ENCODE peak calls at places on chromosomes 13 and 19, in six cellular contexts. R is stomach, C is breast epithelium, X is transverse colon, W is SK-N-SH, Y is upper lobe of left lung. U is an unnamed sample.
A peak's percentile ranks its signal among the peaks of the same experiment; 100 is the strongest.

GRCh38 chr13:19117913-19118739 is 63.5 kb downstream of the TUBA3C start:
- DNase-seq in C (no peak), W (peak; percentile 4), X (no peak), Y (peak; percentile 52), R (no peak), U (no peak)

GRCh38 chr19:55145241-55145640 is 3.8 kb downstream of the TNNT1 start:
- DNase-seq in W (no peak), Y (no peak), R (no peak), X (no peak), C (no peak), U (no peak)

GRCh38 chr19:6038634-6039405 is 60.9 kb upstream of the RANBP3 start:
- DNase-seq in R (no peak), W (no peak), C (peak; percentile 39), X (no peak), Y (no peak), U (no peak)

GRCh38 chr19:6476155-6476895 is 5.3 kb downstream of the DENND1C start:
- DNase-seq in C (no peak), W (peak; percentile 96), R (peak; percentile 87), Y (peak; percentile 94), X (peak; percentile 94), U (no peak)

GRCh38 chr13:38624822-38625221 is 62.1 kb upstream of the FREM2 start:
- DNase-seq in X (no peak), W (no peak), C (no peak), R (no peak), Y (no peak), U (no peak)

GRCh38 chr13:27981006-27981708 is 7.3 kb downstream of the URAD start:
- DNase-seq in R (no peak), Y (no peak), W (no peak), C (no peak), X (peak; percentile 29), U (no peak)

GRCh38 chr19:33552928-33553279 is 31.3 kb upstream of the PEPD start:
- DNase-seq in W (no peak), Y (no peak), C (peak; percentile 19), R (no peak), X (no peak), U (no peak)

GRCh38 chr13:23323946-23324709 is 109.4 kb downstream of the SACS start:
- DNase-seq in W (no peak), Y (peak; percentile 41), X (no peak), R (no peak), C (no peak), U (no peak)

GRCh38 chr19:17404015-17404414 is 1.4 kb downstream of the BST2 start:
- DNase-seq in W (no peak), Y (no peak), C (no peak), X (no peak), R (no peak), U (no peak)

GRCh38 chr13:24834902-24835510 is 71.0 kb downstream of the RNF17 start:
- DNase-seq in Y (no peak), C (no peak), X (peak; percentile 11), R (no peak), W (no peak), U (no peak)

GRCh38 chr19:39402417-39403297 is 4.0 kb upstream of the ZFP36 start:
- DNase-seq in W (peak; percentile 87), R (peak; percentile 92), Y (peak; percentile 98), X (peak; percentile 93), C (peak; percentile 94), U (peak; percentile 95)

GRCh38 chr13:43326100-43326499 is 302.7 kb downstream of the DNAJC15 start:
- DNase-seq in Y (no peak), C (no peak), W (no peak), X (no peak), R (no peak), U (no peak)

GRCh38 chr13:113742000-113742441 is 17.0 kb upstream of the TMEM255B start:
- DNase-seq in Y (no peak), R (peak; percentile 40), C (no peak), W (peak; percentile 82), X (peak; percentile 55), U (no peak)

GRCh38 chr19:47446534-47447469 is 24.9 kb downstream of the SLC8A2 start:
- DNase-seq in R (peak; percentile 27), Y (peak; percentile 82), W (peak; percentile 90), X (peak; percentile 32), C (no peak), U (no peak)

GRCh38 chr13:102591988-102592781 is 4.6 kb upstream of the TPP2 start:
- DNase-seq in C (peak; percentile 64), X (peak; percentile 80), Y (peak; percentile 90), W (peak; percentile 69), R (peak; percentile 67), U (no peak)

GRCh38 chr13:46951516-46951915 is 54.7 kb upstream of the HTR2A start:
- DNase-seq in C (no peak), X (no peak), Y (no peak), W (no peak), R (no peak), U (no peak)

GRCh38 chr19:31338069-31338767 is 11.0 kb downstream of the TSHZ3 start:
- DNase-seq in C (no peak), R (no peak), Y (peak; percentile 14), X (peak; percentile 47), W (peak; percentile 80), U (no peak)

GRCh38 chr19:47229674-47230121 is 1.3 kb downstream of the BBC3 start:
- DNase-seq in W (peak; percentile 26), C (no peak), Y (no peak), X (peak; percentile 38), R (no peak), U (no peak)

GRCh38 chr13:21625366-21625765 is 21.4 kb upstream of the MICU2 start:
- DNase-seq in X (peak; percentile 19), Y (no peak), W (peak; percentile 36), R (no peak), C (no peak), U (no peak)

GRCh38 chr19:28966737-28967401 is 246.1 kb downstream of the UQCRFS1 start:
- DNase-seq in R (no peak), W (no peak), Y (no peak), X (no peak), C (no peak), U (no peak)

GRCh38 chr13:54953786-54954185 is 1925.2 kb downstream of the OLFM4 start:
- DNase-seq in W (no peak), C (no peak), R (no peak), Y (no peak), X (no peak), U (no peak)

GRCh38 chr13:34817246-34817645 is 124.8 kb upstream of the NBEA start:
- DNase-seq in W (no peak), C (no peak), R (no peak), Y (no peak), X (no peak), U (no peak)

GRCh38 chr13:99689955-99690354 is 188.7 kb downstream of the TM9SF2 start:
- DNase-seq in X (no peak), W (no peak), Y (no peak), R (no peak), C (no peak), U (no peak)

GRCh38 chr19:35716735-35716984 is 1.1 kb upstream of the KMT2B start:
- DNase-seq in W (no peak), Y (no peak), R (no peak), C (no peak), X (no peak), U (no peak)

GRCh38 chr19:32543107-32543900 is 37.7 kb upstream of the PDCD5 start:
- DNase-seq in X (no peak), R (no peak), Y (no peak), W (no peak), C (no peak), U (no peak)

DNA sequence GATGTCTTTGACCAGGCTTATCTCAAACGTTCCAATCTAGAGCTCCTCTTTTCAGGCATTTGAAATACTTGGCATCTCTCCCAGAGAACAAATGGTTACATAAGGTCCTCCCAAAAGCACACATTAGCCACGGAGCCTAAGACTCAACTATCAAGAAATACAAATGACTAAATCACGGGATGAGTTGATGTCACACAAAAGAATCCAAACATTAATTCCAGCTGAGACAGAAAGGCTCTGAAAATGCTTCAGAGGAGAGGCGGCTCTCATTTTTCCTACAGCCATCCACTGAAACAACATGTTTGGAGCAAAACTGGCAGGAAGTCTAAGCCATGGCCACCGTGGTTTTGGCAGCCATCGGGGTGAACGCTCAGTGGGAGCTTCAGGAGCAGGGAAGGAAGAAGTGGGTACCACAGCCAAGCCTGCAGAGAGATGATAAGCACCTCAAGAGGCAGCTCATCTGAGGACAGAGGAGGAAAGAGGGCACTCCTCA is 122.5 kb downstream of the STK24 start:
- DNase-seq in C (no peak), Y (no peak), X (no peak), W (no peak), R (no peak), U (no peak)
- H3K36me3 ChIP-seq in C (peaks cover 5% of the 10 kb centered on the region), Y (peaks cover 79% of the 10 kb centered on the region), X (peaks cover 37% of the 10 kb centered on the region), W (peaks cover 69% of the 10 kb centered on the region), R (peaks cover 77% of the 10 kb centered on the region), U (no peaks in the 10 kb centered on the region)

DNA sequence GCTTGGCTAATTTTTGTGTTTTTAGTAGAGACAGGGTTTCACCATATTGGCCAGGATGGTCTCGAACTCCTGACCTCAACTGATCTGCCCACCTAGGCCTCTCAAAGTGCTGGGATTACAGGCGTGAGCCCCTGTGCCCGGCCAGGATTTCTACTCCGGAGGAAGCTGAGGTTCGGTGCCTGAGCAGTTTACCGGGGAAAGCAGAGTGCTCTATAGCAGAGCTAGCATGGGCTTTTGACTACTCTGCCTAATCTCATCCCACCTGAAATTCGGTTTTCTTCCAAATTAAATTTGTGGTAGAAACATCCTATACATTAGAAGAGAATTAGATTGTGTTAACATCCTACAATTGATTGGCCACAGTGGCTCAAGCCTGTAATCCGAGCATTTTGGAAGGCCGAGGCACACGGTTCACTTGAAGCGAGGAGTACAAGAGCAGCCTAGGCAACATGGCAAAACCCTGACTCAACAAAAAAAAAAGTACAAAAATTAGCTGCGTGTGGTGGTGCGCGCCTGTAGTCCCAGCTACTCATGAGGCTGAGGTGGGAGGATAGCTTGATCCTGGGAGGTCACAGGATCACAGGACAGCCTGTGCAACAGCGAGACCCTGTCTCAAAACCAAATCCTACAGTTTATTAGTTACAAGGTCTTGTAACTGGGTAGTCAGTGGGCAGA is 1.6 kb downstream of the RPL13A start:
- DNase-seq in R (no peak), W (no peak), X (no peak), C (no peak), Y (no peak), U (no peak)
- TF ChIP-seq POLR2AphosphoS5 in R (no peak), W (no peak), X (no peak), C (no peak), Y (no peak), U (no peak)

GRCh38 chr19:3190470-3190770 is 4.7 kb downstream of the NCLN start:
- DNase-seq in R (no peak), W (no peak), X (no peak), Y (peak; percentile 68), C (no peak), U (no peak)

GRCh38 chr19:3193256-3194062 is 7.7 kb downstream of the NCLN start:
- DNase-seq in W (no peak), Y (peak; percentile 76), C (no peak), R (no peak), X (no peak), U (no peak)

GRCh38 chr19:3190921-3191805 is 5.4 kb downstream of the NCLN start:
- DNase-seq in W (no peak), C (no peak), X (no peak), Y (peak; percentile 68), R (no peak), U (no peak)

GRCh38 chr19:3192684-3193083 is 7.0 kb downstream of the NCLN start:
- DNase-seq in Y (no peak), C (no peak), R (no peak), X (no peak), W (no peak), U (no peak)

GRCh38 chr19:3192228-3192635 is 6.5 kb downstream of the NCLN start:
- DNase-seq in C (no peak), X (no peak), R (no peak), Y (peak; percentile 82), W (no peak), U (no peak)
- H3K36me3 ChIP-seq in C (no peaks in the 10 kb centered on the region), X (no peaks in the 10 kb centered on the region), R (peaks cover 44% of the 10 kb centered on the region), Y (peaks cover 46% of the 10 kb centered on the region), W (peaks cover 20% of the 10 kb centered on the region), U (no peaks in the 10 kb centered on the region)

GRCh38 chr19:8208710-8209110 is 460 bp upstream of the CERS4 start:
- DNase-seq in W (no peak), X (no peak), R (no peak), Y (peak; percentile 96), C (peak; percentile 73), U (no peak)
- TF ChIP-seq POLR2AphosphoS5 in W (no peak), X (no peak), R (no peak), Y (no peak), C (no peak), U (no peak)

U was measured in vagina.